ENCODE peak calls at places on chromosomes 12 and 14, in seven cellular contexts. D is ecto neural progenitor cell, F is brain microvascular endothelial cell, E is H54, S is T follicular helper cell, P is neural crest cell, J is iPS-NIHi11. O is an unnamed sample.

GRCh38 chr12:72346331-72346944 is 74.3 kb downstream of the TRHDE start:
- DNase-seq in E (peak), D (peak), J (peak), P (peak), F (peak), S (no peak), O (no peak)

GRCh38 chr14:64891839-64892375 is 12.2 kb upstream of the SPTB start:
- DNase-seq in P (no peak), D (no peak), E (no peak), J (peak), F (peak), S (no peak), O (no peak)

GRCh38 chr14:29069228-29069627 is 302.6 kb downstream of the FOXG1 start:
- DNase-seq in E (no peak), S (no peak), D (no peak), P (no peak), J (no peak), F (no peak), O (no peak)

GRCh38 chr14:36161781-36162180 is 14.7 kb downstream of the PTCSC3 start:
- DNase-seq in J (no peak), E (no peak), D (no peak), P (no peak), S (no peak), F (no peak), O (no peak)

GRCh38 chr14:64082837-64083236 is 211.3 kb downstream of the ESR2 start:
- DNase-seq in J (no peak), F (peak), P (no peak), S (no peak), E (no peak), D (no peak), O (no peak)

GRCh38 chr12:113777751-113778150 is 188.4 kb downstream of the RBM19 start:
- DNase-seq in S (no peak), P (no peak), E (no peak), F (no peak), D (no peak), J (no peak), O (no peak)

GRCh38 chr12:91144053-91144452 is 32.8 kb upstream of the LUM start:
- DNase-seq in F (no peak), P (no peak), S (no peak), E (no peak), D (no peak), J (no peak), O (no peak)

GRCh38 chr14:52267501-52268190 is at the start of gene PTGDR:
- DNase-seq in S (peak), P (peak), E (no peak), D (peak), J (peak), F (no peak), O (no peak)

GRCh38 chr14:95499354-95499750 is 17.1 kb downstream of the SYNE3 start:
- DNase-seq in D (no peak), F (no peak), J (no peak), E (no peak), S (no peak), P (no peak), O (no peak)

GRCh38 chr12:108678070-108678730 is 44.5 kb upstream of the SELPLG start:
- DNase-seq in P (no peak), F (no peak), S (no peak), J (no peak), E (no peak), D (no peak), O (peak)

GRCh38 chr14:102923201-102923919 is 897 bp downstream of the AMN start:
- DNase-seq in J (no peak), F (no peak), P (no peak), D (no peak), E (no peak), S (no peak), O (no peak)

GRCh38 chr12:48296586-48297396 is 53.9 kb downstream of the ZNF641 start:
- DNase-seq in P (peak), J (peak), F (peak), D (peak), S (no peak), E (no peak), O (peak)

O was measured in esophagus muscularis mucosa.